ENCODE peak calls at places on chromosomes 6 and 20, in four cellular contexts. S is GM23248, X is SK-N-SH, H is HepG2. C is an unnamed sample.

GRCh38 chr6:149028767-149029405 is 282.1 kb downstream of the UST start:
- DNase-seq in H (peak; percentile 96), X (peak; percentile 67), S (peak; percentile 92), C (peak; percentile 92)

GRCh38 chr6:19663479-19663878 is 173.7 kb upstream of the ID4 start:
- DNase-seq in H (no peak), S (no peak), X (no peak), C (no peak)

GRCh38 chr6:119915971-119916370 is 566.4 kb upstream of the MAN1A1 start:
- DNase-seq in H (no peak), X (no peak), S (no peak), C (no peak)

GRCh38 chr6:30781697-30782424 is 37.5 kb upstream of the IER3 start:
- DNase-seq in S (peak; percentile 97), X (peak; percentile 86), H (peak; percentile 96), C (peak; percentile 91)

GRCh38 chr6:62285612-62286469 is at the start of gene KHDRBS2:
- DNase-seq in S (peak; percentile 3), H (peak; percentile 3), X (peak; percentile 30), C (peak; percentile 95)

GRCh38 chr6:101462576-101462975 is 69.1 kb downstream of the GRIK2 start:
- DNase-seq in H (no peak), X (peak; percentile 16), S (peak; percentile 36), C (no peak)

GRCh38 chr20:64152906-64153305 is 11.3 kb upstream of the MYT1 start:
- DNase-seq in X (no peak), S (no peak), H (no peak), C (no peak)

GRCh38 chr6:137519629-137520176 is 25.5 kb upstream of the OLIG3 start:
- DNase-seq in S (no peak), H (no peak), X (no peak), C (no peak)

GRCh38 chr20:768426-768978 is at the start of gene SLC52A3:
- DNase-seq in S (no peak), H (peak; percentile 36), X (no peak), C (peak; percentile 58)

GRCh38 chr6:170269151-170269872 is 21.6 kb downstream of the DLL1 start:
- DNase-seq in X (no peak), H (no peak), S (no peak), C (peak; percentile 77)

GRCh38 chr6:165805067-165805525 is 142.1 kb upstream of the PDE10A start:
- DNase-seq in X (no peak), H (no peak), S (no peak), C (no peak)

GRCh38 chr20:38825901-38826625 is 20.6 kb downstream of the PPP1R16B start:
- DNase-seq in H (peak; percentile 85), S (peak; percentile 46), X (no peak), C (peak; percentile 57)

GRCh38 chr20:50456452-50457324 is 53.5 kb upstream of the PTPN1 start:
- DNase-seq in S (no peak), H (no peak), X (peak; percentile 35), C (no peak)

GRCh38 chr6:72724545-72724944 is 102.7 kb downstream of the KCNQ5 start:
- DNase-seq in X (no peak), H (no peak), S (peak; percentile 30), C (no peak)

GRCh38 chr6:31765910-31766794 is 3.7 kb downstream of the SAPCD1 start:
- DNase-seq in X (peak; percentile 90), S (peak; percentile 35), H (peak; percentile 67), C (no peak)

GRCh38 chr6:155448823-155449789 is 6.5 kb downstream of the NOX3 start:
- DNase-seq in X (peak; percentile 50), S (no peak), H (no peak), C (no peak)

GRCh38 chr20:14334306-14334930 is 3.0 kb downstream of the FLRT3 start:
- DNase-seq in X (peak; percentile 37), H (peak; percentile 48), S (peak; percentile 75), C (peak; percentile 86)

GRCh38 chr6:163432300-163432699 is 17.8 kb downstream of the QKI start:
- DNase-seq in H (no peak), S (no peak), X (no peak), C (no peak)

GRCh38 chr20:36154696-36155628 is at the start of gene EPB41L1:
- DNase-seq in S (peak; percentile 63), X (peak; percentile 73), H (no peak), C (peak; percentile 44)

GRCh38 chr6:35683267-35683666 is 5.4 kb downstream of the FKBP5 start:
- DNase-seq in H (no peak), S (no peak), X (no peak), C (no peak)

GRCh38 chr6:139290787-139291294 is 957 bp downstream of the TXLNB start:
- DNase-seq in X (no peak), H (no peak), S (peak; percentile 70), C (no peak)

GRCh38 chr20:51985013-51985415 is 182.7 kb upstream of the SALL4 start:
- DNase-seq in S (peak; percentile 93), H (peak; percentile 54), X (peak; percentile 60), C (peak; percentile 60)

GRCh38 chr6:157265630-157266029 is 57.7 kb downstream of the TMEM242 start:
- DNase-seq in X (no peak), S (no peak), H (no peak), C (no peak)

GRCh38 chr6:27867051-27867940 is 44.9 kb downstream of the OR2B2 start:
- DNase-seq in H (peak; percentile 58), S (peak; percentile 85), X (peak; percentile 80), C (peak; percentile 83)

GRCh38 chr6:33589366-33589722 is 9.3 kb upstream of the BAK1 start:
- DNase-seq in X (no peak), H (no peak), S (no peak), C (no peak)

GRCh38 chr20:32201296-32201976 is 6.1 kb downstream of the PLAGL2 start:
- DNase-seq in S (peak; percentile 60), X (no peak), H (no peak), C (no peak)

GRCh38 chr6:122749451-122750050 is 30.0 kb upstream of the FABP7 start:
- DNase-seq in H (no peak), S (no peak), X (no peak), C (no peak)

GRCh38 chr20:20495719-20496474 is 128.0 kb downstream of the INSM1 start:
- DNase-seq in H (no peak), X (no peak), S (no peak), C (no peak)

GRCh38 chr20:14712302-14712739 is 374.9 kb upstream of the FLRT3 start:
- DNase-seq in X (no peak), H (no peak), S (peak; percentile 41), C (peak; percentile 60)

GRCh38 chr6:36243562-36244212 is 26.2 kb upstream of the PNPLA1 start:
- DNase-seq in X (no peak), S (no peak), H (no peak), C (no peak)

GRCh38 chr6:158900614-158901312 is 81.6 kb upstream of the EZR start:
- DNase-seq in S (no peak), H (no peak), X (no peak), C (no peak)

GRCh38 chr20:21513181-21513663 is 642 bp downstream of the NKX2-2 start:
- DNase-seq in H (no peak), S (peak; percentile 25), X (peak; percentile 33), C (no peak)
- H3K4me2 ChIP-seq in H (peak overlapping the region; percentile 40), S (no peak overlapping the region), X (peak overlapping the region; percentile 59), C (peak overlapping the region; percentile 89)

GRCh38 chr6:6285679-6286078 is 34.8 kb downstream of the F13A1 start:
- DNase-seq in X (no peak), S (no peak), H (no peak), C (no peak)
- H3K4me2 ChIP-seq in X (no peak overlapping the region), S (no peak overlapping the region), H (no peak overlapping the region), C (no peak overlapping the region)

DNA sequence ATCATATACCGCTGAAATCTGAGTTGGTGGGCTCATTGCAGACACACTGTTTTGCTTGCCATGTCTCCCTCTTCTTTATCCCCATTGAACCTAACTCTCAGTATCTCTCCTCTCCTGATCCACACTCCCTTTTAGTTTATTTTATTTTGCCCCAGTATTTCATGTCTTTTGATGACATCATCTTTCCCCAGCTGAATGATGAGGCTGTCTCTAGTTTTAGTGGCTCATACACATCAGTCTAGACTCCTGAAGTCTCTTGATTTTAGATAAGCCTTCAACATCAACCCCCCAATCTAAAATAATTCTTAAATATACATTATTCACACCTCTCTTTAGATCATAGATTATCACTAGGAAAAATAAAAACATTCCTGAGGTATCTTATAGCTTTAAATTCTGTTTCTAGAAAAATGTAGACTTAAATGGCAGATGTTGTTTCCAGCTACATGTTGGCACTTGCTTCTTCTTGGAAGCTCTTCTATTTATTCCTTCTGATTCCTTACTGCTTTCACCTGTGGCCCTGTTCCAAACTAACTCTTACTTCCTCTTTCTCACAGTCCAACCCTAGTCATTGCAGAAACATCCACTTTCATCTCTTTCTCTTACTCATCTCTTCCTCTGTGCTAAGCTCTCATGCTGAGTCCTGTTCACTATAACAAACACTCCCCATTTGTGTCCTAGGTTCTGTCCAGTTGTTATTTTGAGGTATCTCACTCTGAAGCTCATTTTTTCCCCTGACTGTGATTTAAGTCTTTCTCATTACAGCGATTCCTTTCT is 191.9 kb upstream of the SLC35B3 start:
- DNase-seq in H (no peak), X (no peak), S (peak; percentile 50), C (peak; percentile 13)
- H3K4me2 ChIP-seq in H (no peak overlapping the region), X (no peak overlapping the region), S (no peak overlapping the region), C (no peak overlapping the region)

GRCh38 chr6:133376743-133377142 is 135.6 kb downstream of the EYA4 start:
- DNase-seq in H (no peak), X (no peak), S (no peak), C (no peak)
- H3K4me2 ChIP-seq in H (no peak overlapping the region), X (no peak overlapping the region), S (no peak overlapping the region), C (no peak overlapping the region)

DNA sequence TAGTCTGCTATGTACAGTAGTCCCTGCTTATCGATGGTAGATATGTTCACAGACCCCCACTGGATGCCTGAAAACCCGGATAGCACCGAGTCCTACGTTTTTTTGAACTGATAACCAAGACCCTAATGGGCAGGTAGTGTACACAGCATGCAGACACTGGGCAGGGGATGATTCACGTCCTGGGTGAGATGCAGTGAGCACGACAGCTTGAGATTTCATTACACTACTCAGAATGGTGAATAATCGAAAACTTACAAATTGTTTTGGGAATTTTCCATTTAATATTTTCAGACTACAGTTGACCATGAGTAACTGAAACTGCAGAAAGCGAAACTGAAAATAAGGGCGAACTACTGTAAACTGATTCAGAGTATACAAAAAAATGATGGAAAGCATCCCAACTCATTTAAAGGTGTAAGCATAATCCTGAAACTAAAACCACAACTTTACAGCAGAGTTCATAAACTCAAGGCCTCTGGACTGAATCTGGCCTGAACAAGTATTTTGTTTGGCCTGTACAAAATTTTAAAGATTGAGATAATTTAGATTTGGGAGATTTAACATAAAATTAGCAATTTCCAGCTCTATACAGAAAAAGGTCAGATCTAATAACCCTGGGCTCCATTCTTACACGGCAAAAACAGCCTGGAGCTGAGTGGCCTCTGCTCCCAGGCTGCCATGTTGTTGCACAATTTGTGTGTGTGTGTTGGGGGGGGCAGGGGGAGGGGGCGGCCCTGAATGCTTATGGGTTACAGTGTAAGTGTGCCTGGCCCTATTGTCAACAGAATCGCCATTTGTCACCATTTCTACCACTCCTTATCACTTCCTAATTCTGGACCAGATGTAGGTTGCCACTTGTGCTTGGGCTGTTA is 34.9 kb downstream of the RNF24 start:
- DNase-seq in S (peak; percentile 87), H (peak; percentile 80), X (peak; percentile 19), C (peak; percentile 11)
- H3K4me2 ChIP-seq in S (peak overlapping the region; percentile 98), H (peak overlapping the region; percentile 73), X (peak overlapping the region; percentile 60), C (peak overlapping the region; percentile 48)

GRCh38 chr6:13390658-13391057 is 62.3 kb upstream of the TBC1D7 start:
- DNase-seq in X (no peak), H (no peak), S (no peak), C (no peak)
- H3K4me2 ChIP-seq in X (no peak overlapping the region), H (no peak overlapping the region), S (no peak overlapping the region), C (no peak overlapping the region)